ENCODE peak calls at places on chromosome 1, in four cellular contexts. One of them, this sample, is unnamed.

GRCh38 chr1:225651872-225652725 is 824 bp downstream of the ENAH start:
- DNase-seq in HFFc6: no peak
- DNase-seq in NAMALWA: peak
- DNase-seq in GM03348: peak
- DNase-seq in this sample: peak

GRCh38 chr1:119623651-119624050 is 24.4 kb downstream of the ZNF697 start:
- DNase-seq in HFFc6: no peak
- DNase-seq in NAMALWA: no peak
- DNase-seq in GM03348: no peak
- DNase-seq in this sample: no peak

GRCh38 chr1:213987422-213987875 is 324 bp upstream of the PROX1 start:
- DNase-seq in HFFc6: no peak
- DNase-seq in GM03348: no peak
- DNase-seq in NAMALWA: no peak
- DNase-seq in this sample: no peak

GRCh38 chr1:50023292-50024159 is at the start of gene AGBL4:
- DNase-seq in GM03348: peak
- DNase-seq in HFFc6: no peak
- DNase-seq in NAMALWA: no peak
- DNase-seq in this sample: peak

GRCh38 chr1:47785561-47786271 is 211.5 kb downstream of the TRABD2B start:
- DNase-seq in NAMALWA: no peak
- DNase-seq in HFFc6: no peak
- DNase-seq in GM03348: no peak
- DNase-seq in this sample: peak

GRCh38 chr1:41672173-41672572 is 187.7 kb upstream of the EDN2 start:
- DNase-seq in GM03348: peak
- DNase-seq in NAMALWA: no peak
- DNase-seq in HFFc6: peak
- DNase-seq in this sample: peak

GRCh38 chr1:30286984-30287839 is 436.2 kb downstream of the MATN1 start:
- DNase-seq in GM03348: no peak
- DNase-seq in HFFc6: no peak
- DNase-seq in NAMALWA: no peak
- DNase-seq in this sample: no peak

GRCh38 chr1:39061951-39062350 is 35.8 kb downstream of the NDUFS5 start:
- DNase-seq in GM03348: no peak
- DNase-seq in HFFc6: peak
- DNase-seq in NAMALWA: no peak
- DNase-seq in this sample: no peak

GRCh38 chr1:228860911-228861829 is 125.9 kb downstream of the RHOU start:
- DNase-seq in GM03348: peak
- DNase-seq in NAMALWA: no peak
- DNase-seq in HFFc6: peak
- DNase-seq in this sample: peak